ENCODE peak calls at places on chromosomes 1 and 21, in six cellular contexts. One of them, this sample, is unnamed.

GRCh38 chr1:195763907-195764183 is 844.4 kb downstream of the KCNT2 start:
- DNase-seq in AG10803: no peak
- DNase-seq in GM03348: no peak
- DNase-seq in fibroblast of the conjunctiva: no peak
- DNase-seq in AG08396: no peak
- DNase-seq in activated CD4-positive, alpha-beta T cell treated with anti-CD3 and anti-CD28 coated beads, Interleukin-2, amount 50 U/mL, for 24 hours: no peak
- DNase-seq in this sample: no peak

GRCh38 chr1:236514703-236515442 is 8.9 kb upstream of the LGALS8 start:
- DNase-seq in AG10803: no peak
- DNase-seq in GM03348: no peak
- DNase-seq in fibroblast of the conjunctiva: no peak
- DNase-seq in AG08396: no peak
- DNase-seq in activated CD4-positive, alpha-beta T cell treated with anti-CD3 and anti-CD28 coated beads, Interleukin-2, amount 50 U/mL, for 24 hours: no peak
- DNase-seq in this sample: no peak

GRCh38 chr1:41562328-41562727 is 77.8 kb upstream of the EDN2 start:
- DNase-seq in AG10803: no peak
- DNase-seq in GM03348: no peak
- DNase-seq in fibroblast of the conjunctiva: no peak
- DNase-seq in AG08396: no peak
- DNase-seq in activated CD4-positive, alpha-beta T cell treated with anti-CD3 and anti-CD28 coated beads, Interleukin-2, amount 50 U/mL, for 24 hours: no peak
- DNase-seq in this sample: no peak

GRCh38 chr1:223332997-223333396 is 31.0 kb downstream of the SUSD4 start:
- DNase-seq in AG10803: no peak
- DNase-seq in GM03348: no peak
- DNase-seq in fibroblast of the conjunctiva: no peak
- DNase-seq in AG08396: no peak
- DNase-seq in activated CD4-positive, alpha-beta T cell treated with anti-CD3 and anti-CD28 coated beads, Interleukin-2, amount 50 U/mL, for 24 hours: no peak
- DNase-seq in this sample: no peak

GRCh38 chr1:11238311-11238710 is 24.0 kb downstream of the MTOR start:
- DNase-seq in AG10803: no peak
- DNase-seq in GM03348: no peak
- DNase-seq in fibroblast of the conjunctiva: no peak
- DNase-seq in AG08396: no peak
- DNase-seq in activated CD4-positive, alpha-beta T cell treated with anti-CD3 and anti-CD28 coated beads, Interleukin-2, amount 50 U/mL, for 24 hours: no peak
- DNase-seq in this sample: no peak

GRCh38 chr1:71738256-71738655 is 544.1 kb downstream of the NEGR1 start:
- DNase-seq in AG10803: no peak
- DNase-seq in GM03348: no peak
- DNase-seq in fibroblast of the conjunctiva: no peak
- DNase-seq in AG08396: no peak
- DNase-seq in activated CD4-positive, alpha-beta T cell treated with anti-CD3 and anti-CD28 coated beads, Interleukin-2, amount 50 U/mL, for 24 hours: no peak
- DNase-seq in this sample: no peak

GRCh38 chr1:166069390-166069789 is 97.4 kb downstream of the FAM78B start:
- DNase-seq in AG10803: no peak
- DNase-seq in GM03348: no peak
- DNase-seq in fibroblast of the conjunctiva: no peak
- DNase-seq in AG08396: no peak
- DNase-seq in activated CD4-positive, alpha-beta T cell treated with anti-CD3 and anti-CD28 coated beads, Interleukin-2, amount 50 U/mL, for 24 hours: no peak
- DNase-seq in this sample: no peak

GRCh38 chr1:33377750-33378149 is 53.1 kb downstream of the PHC2 start:
- DNase-seq in AG10803: no peak
- DNase-seq in GM03348: no peak
- DNase-seq in fibroblast of the conjunctiva: no peak
- DNase-seq in AG08396: no peak
- DNase-seq in activated CD4-positive, alpha-beta T cell treated with anti-CD3 and anti-CD28 coated beads, Interleukin-2, amount 50 U/mL, for 24 hours: no peak
- DNase-seq in this sample: no peak

GRCh38 chr1:147738739-147739476 is 21.5 kb downstream of the GJA5 start:
- DNase-seq in AG10803: no peak
- DNase-seq in GM03348: no peak
- DNase-seq in fibroblast of the conjunctiva: no peak
- DNase-seq in AG08396: no peak
- DNase-seq in activated CD4-positive, alpha-beta T cell treated with anti-CD3 and anti-CD28 coated beads, Interleukin-2, amount 50 U/mL, for 24 hours: no peak
- DNase-seq in this sample: no peak

GRCh38 chr21:28821276-28822063 is 171.2 kb downstream of the LTN1 start:
- DNase-seq in AG10803: no peak
- DNase-seq in GM03348: no peak
- DNase-seq in fibroblast of the conjunctiva: no peak
- DNase-seq in AG08396: no peak
- DNase-seq in activated CD4-positive, alpha-beta T cell treated with anti-CD3 and anti-CD28 coated beads, Interleukin-2, amount 50 U/mL, for 24 hours: no peak
- DNase-seq in this sample: no peak

GRCh38 chr1:172338295-172338735 is 82.2 kb upstream of the C1orf105 start:
- DNase-seq in AG10803: no peak
- DNase-seq in GM03348: no peak
- DNase-seq in fibroblast of the conjunctiva: no peak
- DNase-seq in AG08396: no peak
- DNase-seq in activated CD4-positive, alpha-beta T cell treated with anti-CD3 and anti-CD28 coated beads, Interleukin-2, amount 50 U/mL, for 24 hours: no peak
- DNase-seq in this sample: no peak

GRCh38 chr1:168391759-168392681 is 111.3 kb downstream of the TBX19 start:
- DNase-seq in AG10803: no peak
- DNase-seq in GM03348: no peak
- DNase-seq in fibroblast of the conjunctiva: no peak
- DNase-seq in AG08396: no peak
- DNase-seq in activated CD4-positive, alpha-beta T cell treated with anti-CD3 and anti-CD28 coated beads, Interleukin-2, amount 50 U/mL, for 24 hours: no peak
- DNase-seq in this sample: no peak

GRCh38 chr1:201169971-201170532 is 15.8 kb upstream of the TMEM9 start:
- DNase-seq in AG10803: no peak
- DNase-seq in GM03348: no peak
- DNase-seq in fibroblast of the conjunctiva: no peak
- DNase-seq in AG08396: no peak
- DNase-seq in activated CD4-positive, alpha-beta T cell treated with anti-CD3 and anti-CD28 coated beads, Interleukin-2, amount 50 U/mL, for 24 hours: no peak
- DNase-seq in this sample: no peak

GRCh38 chr1:25568090-25568833 is 24.9 kb downstream of the LDLRAP1 start:
- DNase-seq in AG10803: peak; percentile 89
- DNase-seq in GM03348: peak; percentile 76
- DNase-seq in fibroblast of the conjunctiva: no peak
- DNase-seq in AG08396: peak; percentile 59
- DNase-seq in activated CD4-positive, alpha-beta T cell treated with anti-CD3 and anti-CD28 coated beads, Interleukin-2, amount 50 U/mL, for 24 hours: no peak
- DNase-seq in this sample: no peak

GRCh38 chr1:5646486-5646885 is 345.7 kb downstream of the NPHP4 start:
- DNase-seq in AG10803: no peak
- DNase-seq in GM03348: no peak
- DNase-seq in fibroblast of the conjunctiva: no peak
- DNase-seq in AG08396: no peak
- DNase-seq in activated CD4-positive, alpha-beta T cell treated with anti-CD3 and anti-CD28 coated beads, Interleukin-2, amount 50 U/mL, for 24 hours: no peak
- DNase-seq in this sample: no peak

GRCh38 chr1:44810101-44810761 is 1.9 kb downstream of the BTBD19 start:
- DNase-seq in AG10803: peak; percentile 46
- DNase-seq in GM03348: no peak
- DNase-seq in fibroblast of the conjunctiva: no peak
- DNase-seq in AG08396: no peak
- DNase-seq in activated CD4-positive, alpha-beta T cell treated with anti-CD3 and anti-CD28 coated beads, Interleukin-2, amount 50 U/mL, for 24 hours: no peak
- DNase-seq in this sample: no peak